ENCODE peak calls at places on chromosomes 12 and 14, in nine cellular contexts. X is suprapubic skin; Z is CD8-positive, alpha-beta T cell; S is spleen; W is PC-3; D is transverse colon; N is HCT116; R is aorta; L is tibial nerve. Q is an unnamed sample.

GRCh38 chr14:72023128-72024042 is 91.2 kb downstream of the RGS6 start:
- DNase-seq in R (no peak), W (peak; percentile 93), L (no peak), N (peak; percentile 79), D (no peak), X (no peak), S (no peak), Z (no peak), Q (no peak)

GRCh38 chr14:72851660-72852059 is 42.2 kb downstream of the DPF3 start:
- DNase-seq in X (no peak), Z (no peak), N (no peak), W (no peak), D (no peak), L (no peak), R (no peak), S (no peak), Q (no peak)

GRCh38 chr14:102998393-102998792 is 59.0 kb downstream of the CDC42BPB start:
- DNase-seq in R (no peak), N (no peak), D (no peak), S (no peak), W (peak; percentile 72), L (no peak), X (no peak), Z (no peak), Q (no peak)

GRCh38 chr14:51750542-51750941 is 98.8 kb downstream of the FRMD6 start:
- DNase-seq in D (no peak), X (no peak), R (no peak), W (no peak), Z (no peak), N (peak; percentile 19), L (no peak), S (no peak), Q (no peak)

GRCh38 chr12:77273898-77274297 is 208.5 kb upstream of the E2F7 start:
- DNase-seq in D (no peak), X (no peak), W (no peak), L (no peak), R (no peak), Z (no peak), S (no peak), N (no peak), Q (no peak)

GRCh38 chr12:127121494-127122070 is 1145.4 kb upstream of the TMEM132C start:
- DNase-seq in Z (no peak), D (no peak), L (no peak), W (no peak), X (no peak), R (no peak), S (no peak), N (no peak), Q (no peak)

GRCh38 chr14:55329999-55330710 is 58.9 kb downstream of the FBXO34 start:
- DNase-seq in X (no peak), L (no peak), Z (peak; percentile 13), R (no peak), W (peak; percentile 68), N (no peak), D (no peak), S (no peak), Q (no peak)

GRCh38 chr12:58310368-58310767 is 369.0 kb downstream of the ATP23 start:
- DNase-seq in L (no peak), W (peak; percentile 72), Z (no peak), N (no peak), D (no peak), S (no peak), R (no peak), X (no peak), Q (no peak)

GRCh38 chr14:59356783-59357182 is 108.4 kb downstream of the GPR135 start:
- DNase-seq in W (no peak), X (no peak), N (no peak), L (no peak), R (no peak), S (no peak), D (no peak), Z (no peak), Q (no peak)

GRCh38 chr12:105523164-105524057 is 192.9 kb downstream of the C12orf75 start:
- DNase-seq in D (peak; percentile 25), S (no peak), L (peak; percentile 36), N (no peak), Z (no peak), W (no peak), R (peak; percentile 93), X (peak; percentile 83), Q (no peak)

GRCh38 chr12:118188690-118189371 is 52.9 kb downstream of the PEBP1 start:
- DNase-seq in X (no peak), D (no peak), R (no peak), W (no peak), Z (no peak), L (peak; percentile 26), N (no peak), S (no peak), Q (no peak)

GRCh38 chr14:92650581-92651105 is 97.8 kb downstream of the LGMN start:
- DNase-seq in S (no peak), W (no peak), Z (no peak), X (no peak), N (no peak), D (no peak), R (no peak), L (no peak), Q (no peak)

GRCh38 chr14:104872469-104873341 is 7.6 kb downstream of the CEP170B start:
- DNase-seq in X (no peak), W (no peak), D (no peak), L (no peak), Z (no peak), N (no peak), S (peak; percentile 73), R (no peak), Q (no peak)

GRCh38 chr12:68037616-68038255 is 48.5 kb downstream of the IFNG-AS1 start:
- DNase-seq in L (no peak), R (no peak), X (no peak), W (no peak), S (no peak), Z (no peak), N (no peak), D (no peak), Q (no peak)

GRCh38 chr14:48563465-48563864 is 888.1 kb upstream of the MDGA2 start:
- DNase-seq in Z (no peak), W (peak; percentile 94), S (no peak), N (peak; percentile 78), L (no peak), X (no peak), D (no peak), R (no peak), Q (no peak)

GRCh38 chr12:47818701-47819543 is 781 bp downstream of the HDAC7 start:
- DNase-seq in N (no peak), Z (peak; percentile 43), D (peak; percentile 77), W (no peak), R (peak; percentile 90), L (peak; percentile 50), X (no peak), S (peak; percentile 95), Q (peak; percentile 36)

GRCh38 chr12:30694412-30694955 is 1.2 kb downstream of the IPO8 start:
- DNase-seq in R (no peak), N (no peak), X (no peak), L (no peak), S (no peak), Z (no peak), W (peak; percentile 19), D (no peak), Q (no peak)

GRCh38 chr12:54173906-54174471 is 14.8 kb downstream of the SMUG1 start:
- DNase-seq in X (no peak), W (no peak), Z (no peak), N (no peak), L (no peak), D (no peak), S (no peak), R (no peak), Q (no peak)

GRCh38 chr12:101697930-101698781 is 716 bp downstream of the CHPT1 start:
- DNase-seq in D (peak; percentile 68), X (peak; percentile 80), L (peak; percentile 20), R (peak; percentile 85), N (no peak), W (peak; percentile 48), Z (no peak), S (peak; percentile 91), Q (no peak)

GRCh38 chr14:29459967-29460366 is 467.7 kb downstream of the PRKD1 start:
- DNase-seq in Z (no peak), D (no peak), N (no peak), W (no peak), L (no peak), S (no peak), R (no peak), X (no peak), Q (no peak)

GRCh38 chr14:75542585-75543091 is 20.4 kb downstream of the BATF start:
- DNase-seq in N (no peak), L (no peak), D (peak; percentile 64), X (peak; percentile 84), R (peak; percentile 79), W (no peak), Z (peak; percentile 65), S (peak; percentile 96), Q (peak; percentile 60)

GRCh38 chr12:84056-84455 is 17.5 kb downstream of the IQSEC3 start:
- DNase-seq in Z (no peak), S (no peak), D (no peak), W (no peak), N (no peak), L (no peak), X (no peak), R (no peak), Q (no peak)

DNA sequence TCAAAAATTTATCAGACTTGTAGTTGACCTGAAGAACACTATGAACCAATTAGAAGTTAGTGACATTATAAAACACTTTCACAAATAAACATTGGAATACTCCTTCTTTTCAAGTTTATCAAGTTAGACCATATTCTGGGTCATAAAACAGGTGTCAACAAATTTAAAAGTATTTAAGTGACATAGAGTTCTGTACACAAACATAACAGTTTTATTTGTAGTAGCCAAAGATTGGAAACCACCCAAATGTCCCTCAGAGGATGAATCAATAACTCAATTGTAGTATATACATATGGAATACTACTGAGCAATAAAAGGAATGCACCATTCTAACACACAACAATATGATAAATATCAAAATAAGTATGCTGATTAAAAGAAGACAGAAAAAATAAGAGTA is 23.6 kb upstream of the OR11G2 start:
- DNase-seq in W (no peak), S (no peak), D (no peak), X (no peak), Z (no peak), R (no peak), N (no peak), L (no peak), Q (no peak)
- H3K9me3 ChIP-seq in W (peaks cover 8% of the 10 kb centered on the region), S (peaks cover 38% of the 10 kb centered on the region), D (peaks cover 2% of the 10 kb centered on the region), X (peaks cover 16% of the 10 kb centered on the region), Z (peaks cover 7% of the 10 kb centered on the region), R (peaks cover 5% of the 10 kb centered on the region), N (no peaks in the 10 kb centered on the region), L (no peaks in the 10 kb centered on the region), Q (no peaks in the 10 kb centered on the region)

GRCh38 chr14:68137704-68138619 is 318.4 kb downstream of the RAD51B start:
- DNase-seq in S (no peak), D (peak; percentile 36), Z (no peak), L (no peak), R (peak; percentile 80), X (peak; percentile 69), N (peak; percentile 84), W (peak; percentile 98), Q (no peak)
- H3K27ac ChIP-seq in S (no peak overlapping the region), D (peak overlapping the region; percentile 89), Z (no peak overlapping the region), L (peak overlapping the region; percentile 76), R (no peak overlapping the region), X (peak overlapping the region; percentile 91), N (peak overlapping the region; percentile 99), W (peak overlapping the region; percentile 93), Q (no peak overlapping the region)

GRCh38 chr12:116860281-116860680 is 21.0 kb downstream of the HRK start:
- DNase-seq in W (no peak), L (no peak), D (no peak), S (no peak), X (no peak), R (no peak), Z (no peak), N (no peak), Q (no peak)
- H3K4me3 ChIP-seq in W (no peak overlapping the region), L (peak overlapping the region; percentile 3), D (no peak overlapping the region), S (no peak overlapping the region), X (no peak overlapping the region), R (peak overlapping the region; percentile 52), Z (no peak overlapping the region), N (no peak overlapping the region), Q (no peak overlapping the region)

GRCh38 chr12:92394895-92395294 is 249.2 kb upstream of the BTG1 start:
- DNase-seq in N (no peak), R (no peak), D (no peak), L (no peak), W (no peak), X (no peak), Z (no peak), S (no peak), Q (peak; percentile 26)
- H3K9me3 ChIP-seq in N (peaks cover 5% of the 10 kb centered on the region), R (no peaks in the 10 kb centered on the region), D (peaks cover 13% of the 10 kb centered on the region), L (no peaks in the 10 kb centered on the region), W (no peaks in the 10 kb centered on the region), X (no peaks in the 10 kb centered on the region), Z (peaks cover 10% of the 10 kb centered on the region), S (peaks cover 19% of the 10 kb centered on the region), Q (peaks cover 10% of the 10 kb centered on the region)